ENCODE peak calls at places on chromosomes 12 and 14, in four cellular contexts. One of them, this sample, is unnamed.

GRCh38 chr12:46702581-46703344 is 123.0 kb downstream of the SLC38A4 start:
- DNase-seq in IMR-90: peak; percentile 38
- DNase-seq in trophoblast cell: peak; percentile 49
- DNase-seq in mesenchymal stem cell: no peak
- DNase-seq in this sample: peak; percentile 29

GRCh38 chr12:100827901-100828520 is 33.4 kb downstream of the ANO4 start:
- DNase-seq in trophoblast cell: peak; percentile 78
- DNase-seq in IMR-90: peak; percentile 54
- DNase-seq in mesenchymal stem cell: peak; percentile 49
- DNase-seq in this sample: peak; percentile 21

GRCh38 chr12:2652401-2653081 is 142.2 kb upstream of the FKBP4 start:
- DNase-seq in trophoblast cell: no peak
- DNase-seq in IMR-90: no peak
- DNase-seq in mesenchymal stem cell: no peak
- DNase-seq in this sample: no peak

GRCh38 chr14:96105921-96106441 is 66.8 kb downstream of the C14orf132 start:
- DNase-seq in mesenchymal stem cell: no peak
- DNase-seq in trophoblast cell: peak; percentile 90
- DNase-seq in IMR-90: no peak
- DNase-seq in this sample: no peak

GRCh38 chr14:93956514-93957332 is 19.6 kb downstream of the ASB2 start:
- DNase-seq in trophoblast cell: no peak
- DNase-seq in IMR-90: no peak
- DNase-seq in mesenchymal stem cell: no peak
- DNase-seq in this sample: no peak

GRCh38 chr14:54348001-54348611 is 48.7 kb upstream of the CDKN3 start:
- DNase-seq in trophoblast cell: peak; percentile 90
- DNase-seq in IMR-90: peak; percentile 47
- DNase-seq in mesenchymal stem cell: peak; percentile 70
- DNase-seq in this sample: peak; percentile 69

GRCh38 chr12:10641735-10642500 is 28.5 kb upstream of the MAGOHB start:
- DNase-seq in trophoblast cell: peak; percentile 91
- DNase-seq in mesenchymal stem cell: peak; percentile 38
- DNase-seq in IMR-90: peak; percentile 73
- DNase-seq in this sample: no peak

GRCh38 chr14:93161411-93161940 is 23.2 kb downstream of the MOAP1 start:
- DNase-seq in mesenchymal stem cell: no peak
- DNase-seq in trophoblast cell: no peak
- DNase-seq in IMR-90: no peak
- DNase-seq in this sample: no peak

GRCh38 chr12:100908501-100908900 is 113.9 kb downstream of the ANO4 start:
- DNase-seq in IMR-90: peak; percentile 88
- DNase-seq in trophoblast cell: peak; percentile 20
- DNase-seq in mesenchymal stem cell: peak; percentile 90
- DNase-seq in this sample: no peak

GRCh38 chr12:27838543-27838942 is 58.5 kb upstream of the MANSC4 start:
- DNase-seq in IMR-90: no peak
- DNase-seq in mesenchymal stem cell: no peak
- DNase-seq in trophoblast cell: no peak
- DNase-seq in this sample: no peak

GRCh38 chr14:69663322-69663686 is 51.9 kb downstream of the SUSD6 start:
- DNase-seq in mesenchymal stem cell: no peak
- DNase-seq in IMR-90: no peak
- DNase-seq in trophoblast cell: no peak
- DNase-seq in this sample: no peak

GRCh38 chr12:31005256-31005943 is 68.3 kb upstream of the DDX11 start:
- DNase-seq in IMR-90: no peak
- DNase-seq in mesenchymal stem cell: no peak
- DNase-seq in trophoblast cell: no peak
- DNase-seq in this sample: no peak

GRCh38 chr14:102799684-102800562 is 22.7 kb downstream of the TRAF3 start:
- DNase-seq in mesenchymal stem cell: peak; percentile 83
- DNase-seq in trophoblast cell: no peak
- DNase-seq in IMR-90: peak; percentile 90
- DNase-seq in this sample: no peak

GRCh38 chr14:54329082-54329695 is 67.6 kb upstream of the CDKN3 start:
- DNase-seq in IMR-90: peak; percentile 61
- DNase-seq in trophoblast cell: peak; percentile 63
- DNase-seq in mesenchymal stem cell: peak; percentile 74
- DNase-seq in this sample: peak; percentile 84

GRCh38 chr14:20455355-20456300 is 602 bp downstream of the APEX1 start:
- DNase-seq in trophoblast cell: peak; percentile 75
- DNase-seq in mesenchymal stem cell: peak; percentile 97
- DNase-seq in IMR-90: peak; percentile 89
- DNase-seq in this sample: no peak
- H3K23ac ChIP-seq in trophoblast cell: no peak overlapping the region
- H3K23ac ChIP-seq in mesenchymal stem cell: no peak overlapping the region
- H3K23ac ChIP-seq in IMR-90: peak overlapping the region; percentile 76
- H3K23ac ChIP-seq in this sample: peak overlapping the region; percentile 78

DNA sequence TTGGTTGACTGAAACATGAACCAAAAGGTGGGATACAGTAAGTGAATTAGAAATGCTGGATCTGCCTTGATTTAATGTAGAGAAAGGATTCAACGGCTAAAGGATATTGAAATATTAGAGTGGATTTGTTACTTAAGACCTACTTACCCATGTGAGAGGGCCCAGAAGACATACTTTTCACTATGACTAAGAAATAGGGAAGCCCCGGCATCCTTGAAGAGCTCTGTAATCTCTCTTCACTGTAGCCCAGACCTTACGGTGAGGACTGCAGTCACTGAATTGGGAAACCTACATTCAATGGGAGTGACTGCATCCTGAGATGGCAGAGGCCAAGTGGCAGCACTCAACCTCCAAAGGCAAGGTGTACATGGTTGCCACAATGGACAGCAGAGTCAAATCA is 52.5 kb downstream of the KANSL2 start:
- DNase-seq in mesenchymal stem cell: no peak
- DNase-seq in trophoblast cell: peak; percentile 67
- DNase-seq in IMR-90: no peak
- DNase-seq in this sample: no peak
- H3K23ac ChIP-seq in mesenchymal stem cell: no peak overlapping the region
- H3K23ac ChIP-seq in trophoblast cell: no peak overlapping the region
- H3K23ac ChIP-seq in IMR-90: no peak overlapping the region
- H3K23ac ChIP-seq in this sample: no peak overlapping the region

GRCh38 chr12:123269980-123270379 is 1.7 kb downstream of the CDK2AP1 start:
- DNase-seq in trophoblast cell: peak; percentile 9
- DNase-seq in IMR-90: no peak
- DNase-seq in mesenchymal stem cell: no peak
- DNase-seq in this sample: no peak
- H3K23ac ChIP-seq in trophoblast cell: no peak overlapping the region
- H3K23ac ChIP-seq in IMR-90: peak overlapping the region; percentile 98
- H3K23ac ChIP-seq in mesenchymal stem cell: peak overlapping the region; percentile 64
- H3K23ac ChIP-seq in this sample: peak overlapping the region; percentile 95

DNA sequence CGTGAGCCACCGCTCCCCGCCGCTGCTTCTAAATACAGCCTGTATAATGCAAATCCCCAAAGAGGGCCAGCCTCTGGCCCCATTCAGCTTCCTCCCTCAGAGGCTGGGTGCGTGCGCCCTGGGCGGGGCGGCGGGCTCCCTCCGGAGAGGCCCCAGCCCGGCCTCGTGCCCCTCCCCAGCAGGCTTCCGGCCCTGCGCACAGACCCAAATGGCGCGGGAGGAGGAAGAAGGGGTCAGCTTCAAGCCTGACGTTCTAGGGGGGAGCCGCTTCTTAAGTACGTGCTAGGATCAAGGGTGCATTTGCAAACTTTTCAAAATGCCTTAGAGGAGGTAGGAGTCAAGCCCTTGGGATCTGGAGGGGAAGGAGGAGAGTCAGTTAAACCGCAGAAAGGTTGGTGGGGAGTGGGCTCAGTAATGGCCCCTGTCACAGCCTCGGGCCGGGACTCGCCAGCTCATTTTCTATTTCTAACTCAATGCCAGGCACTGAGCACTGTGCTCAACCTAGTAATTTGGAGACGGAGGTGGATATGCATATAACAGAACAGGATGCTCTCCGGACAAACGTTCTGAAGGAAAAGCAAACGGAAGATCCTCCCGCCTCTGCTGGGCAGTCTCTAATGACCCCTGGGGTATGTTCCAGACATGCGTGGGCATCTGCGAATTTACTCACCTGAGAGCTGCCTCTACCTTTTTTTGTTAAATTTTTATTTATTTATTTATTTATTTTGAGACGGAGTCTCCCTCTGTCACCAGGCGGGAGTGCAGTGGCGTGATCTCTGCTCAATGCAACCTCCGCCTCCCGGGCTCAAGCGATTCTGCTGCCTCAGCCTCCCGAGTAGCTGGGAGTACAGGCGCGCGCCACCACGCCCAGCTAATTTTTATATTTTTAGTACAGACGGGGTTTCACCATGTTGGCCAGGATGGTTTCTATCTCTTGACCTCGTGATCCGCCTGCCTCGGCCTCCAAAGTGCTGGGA is 32.3 kb downstream of the NINJ2 start:
- DNase-seq in IMR-90: no peak
- DNase-seq in mesenchymal stem cell: no peak
- DNase-seq in trophoblast cell: peak; percentile 74
- DNase-seq in this sample: no peak
- H3K23ac ChIP-seq in IMR-90: no peak overlapping the region
- H3K23ac ChIP-seq in mesenchymal stem cell: no peak overlapping the region
- H3K23ac ChIP-seq in trophoblast cell: no peak overlapping the region
- H3K23ac ChIP-seq in this sample: no peak overlapping the region

GRCh38 chr12:63042646-63043045 is 107.7 kb upstream of the PPM1H start:
- DNase-seq in mesenchymal stem cell: no peak
- DNase-seq in IMR-90: peak; percentile 27
- DNase-seq in trophoblast cell: no peak
- DNase-seq in this sample: no peak

GRCh38 chr12:63047146-63047545 is 103.9 kb downstream of the AVPR1A start:
- DNase-seq in trophoblast cell: no peak
- DNase-seq in IMR-90: no peak
- DNase-seq in mesenchymal stem cell: no peak
- DNase-seq in this sample: no peak

GRCh38 chr12:63041601-63042000 is 106.7 kb upstream of the PPM1H start:
- DNase-seq in trophoblast cell: no peak
- DNase-seq in IMR-90: no peak
- DNase-seq in mesenchymal stem cell: no peak
- DNase-seq in this sample: no peak

GRCh38 chr12:63040526-63041220 is 105.7 kb upstream of the PPM1H start:
- DNase-seq in trophoblast cell: no peak
- DNase-seq in IMR-90: no peak
- DNase-seq in mesenchymal stem cell: no peak
- DNase-seq in this sample: no peak

DNA sequence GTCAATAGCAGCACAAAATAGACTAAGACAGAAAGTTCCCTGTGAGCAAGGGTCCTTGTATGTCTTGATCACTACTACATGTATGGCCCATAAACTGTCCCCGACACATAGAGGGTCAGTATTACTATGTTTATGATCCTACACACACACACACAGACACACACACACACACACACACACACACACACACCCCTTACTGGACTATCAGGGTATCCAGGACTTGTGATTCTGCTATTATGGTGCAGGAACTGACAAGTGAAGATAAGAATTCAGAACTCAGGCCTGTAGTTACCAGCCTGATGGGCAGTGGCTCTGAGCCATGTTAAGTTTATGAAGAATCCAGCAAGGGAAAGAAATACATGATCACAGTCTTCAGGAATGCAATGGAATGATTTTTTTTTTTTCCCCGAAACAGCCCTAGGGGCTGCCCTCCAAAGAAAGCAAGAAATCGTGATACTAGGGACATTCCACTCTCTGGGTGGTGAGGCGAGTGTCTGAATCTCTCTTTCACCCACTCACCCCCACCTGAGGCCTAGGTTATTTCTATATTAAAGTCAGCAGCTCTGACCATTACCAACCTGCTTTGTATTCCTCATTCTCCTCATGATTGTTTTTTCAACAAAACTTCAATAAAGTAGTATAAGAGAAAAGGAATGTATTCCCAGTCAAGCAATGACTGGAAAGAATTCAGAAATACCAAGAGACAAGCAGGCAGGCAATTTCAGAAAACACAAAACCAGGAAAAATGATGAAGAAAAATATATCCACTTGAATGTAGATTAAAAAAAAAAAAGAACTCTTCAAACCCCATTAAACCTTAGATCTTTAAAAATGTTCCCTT is 105.8 kb downstream of the AVPR1A start:
- DNase-seq in trophoblast cell: peak; percentile 75
- DNase-seq in mesenchymal stem cell: peak; percentile 16
- DNase-seq in IMR-90: peak; percentile 56
- DNase-seq in this sample: no peak
- H3K23ac ChIP-seq in trophoblast cell: no peak overlapping the region
- H3K23ac ChIP-seq in mesenchymal stem cell: no peak overlapping the region
- H3K23ac ChIP-seq in IMR-90: no peak overlapping the region
- H3K23ac ChIP-seq in this sample: no peak overlapping the region

This sample was measured in neuronal stem cell.